ENCODE peak calls at places on chromosomes 5 and 9, in eight cellular contexts. J is HCT116; Q is NCI-H1092 treated with DMSO at 0.1 percent for 48 hours; A is hepatic stellate cell; E is cardiac fibroblast; S is activated naive CD8-positive, alpha-beta T cell treated with anti-CD3 and anti-CD28 coated beads, Interleukin-2, amount 50 U/mL, for 16 hours; X is psoas muscle; Z is AG04450. D is an unnamed sample.

GRCh38 chr5:54063817-54064216 is 246.6 kb downstream of the ARL15 start:
- DNase-seq in S (no peak), A (peak), E (peak), X (no peak), Z (peak), J (no peak), Q (no peak), D (peak)

GRCh38 chr5:154380263-154380662 is 65.5 kb upstream of the SAP30L start:
- DNase-seq in A (no peak), J (no peak), S (no peak), Z (no peak), X (no peak), E (no peak), Q (no peak), D (peak)

GRCh38 chr5:68848086-68848485 is 245.7 kb upstream of the SLC30A5 start:
- DNase-seq in J (no peak), S (no peak), E (no peak), Z (no peak), X (no peak), Q (no peak), A (peak), D (no peak)

GRCh38 chr5:179251276-179251969 is 93.8 kb downstream of the ADAMTS2 start:
- DNase-seq in S (no peak), E (no peak), X (no peak), A (no peak), Z (no peak), J (no peak), Q (no peak), D (no peak)

GRCh38 chr5:88778736-88779135 is 104.2 kb downstream of the MEF2C start:
- DNase-seq in A (peak), X (no peak), Z (no peak), Q (no peak), E (no peak), S (no peak), J (no peak), D (no peak)

GRCh38 chr5:119341452-119342349 is 14.1 kb upstream of the TNFAIP8 start:
- DNase-seq in A (no peak), E (no peak), Q (no peak), Z (no peak), J (no peak), X (no peak), S (no peak), D (no peak)

GRCh38 chr5:177209610-177210009 is 76.0 kb downstream of the NSD1 start:
- DNase-seq in Q (no peak), Z (no peak), S (no peak), J (no peak), E (no peak), X (no peak), A (no peak), D (no peak)

GRCh38 chr9:131845286-131846011 is 105.6 kb upstream of the RAPGEF1 start:
- DNase-seq in S (no peak), X (peak), Q (no peak), A (no peak), Z (no peak), E (no peak), J (no peak), D (no peak)

GRCh38 chr9:20304001-20304400 is 318.3 kb downstream of the MLLT3 start:
- DNase-seq in Q (no peak), X (no peak), S (no peak), E (no peak), Z (no peak), J (no peak), A (no peak), D (no peak)

GRCh38 chr5:77641397-77641943 is 3.0 kb upstream of the OTP start:
- DNase-seq in J (no peak), X (no peak), A (no peak), E (no peak), Z (no peak), Q (no peak), S (no peak), D (no peak)

GRCh38 chr9:121744002-121744686 is 92.7 kb downstream of the DAB2IP start:
- DNase-seq in Q (peak), J (no peak), S (no peak), E (peak), X (peak), A (peak), Z (no peak), D (peak)

GRCh38 chr5:138149530-138149929 is 10.3 kb upstream of the NME5 start:
- DNase-seq in Z (no peak), A (peak), X (no peak), E (peak), J (no peak), S (no peak), Q (no peak), D (no peak)

GRCh38 chr9:33676746-33677505 is 118.4 kb upstream of the PRSS3 start:
- DNase-seq in J (no peak), A (peak), X (peak), E (peak), Z (no peak), Q (peak), S (no peak), D (peak)

GRCh38 chr5:126777257-126777973 is 479 bp downstream of the LMNB1 start:
- DNase-seq in E (peak), Z (peak), S (peak), X (peak), Q (peak), A (peak), J (no peak), D (peak)

GRCh38 chr5:67281874-67282273 is 85.3 kb upstream of the CD180 start:
- DNase-seq in E (no peak), X (no peak), J (no peak), Q (no peak), Z (no peak), A (no peak), S (no peak), D (no peak)

GRCh38 chr9:93904649-93905472 is 50.3 kb downstream of the BARX1 start:
- DNase-seq in X (peak), S (no peak), E (no peak), Q (no peak), A (no peak), Z (no peak), J (no peak), D (no peak)

GRCh38 chr5:83026930-83027687 is 50.1 kb downstream of the TMEM167A start:
- DNase-seq in X (no peak), J (no peak), E (no peak), Z (no peak), A (no peak), Q (no peak), S (no peak), D (no peak)

GRCh38 chr5:44665101-44665701 is 143.5 kb upstream of the MRPS30 start:
- DNase-seq in A (no peak), X (peak), Q (no peak), E (peak), J (peak), Z (no peak), S (no peak), D (no peak)

GRCh38 chr5:102539598-102539997 is 40.8 kb upstream of the SLCO6A1 start:
- DNase-seq in A (no peak), Q (no peak), X (no peak), S (no peak), J (no peak), Z (no peak), E (no peak), D (peak)

GRCh38 chr5:124604419-124604818 is 142.0 kb downstream of the ZNF608 start:
- DNase-seq in Z (no peak), S (no peak), X (no peak), J (no peak), A (no peak), Q (no peak), E (no peak), D (no peak)

GRCh38 chr9:34958411-34958982 is 412 bp downstream of the PHF24 start:
- DNase-seq in J (no peak), Z (no peak), A (no peak), S (no peak), E (no peak), Q (no peak), X (no peak), D (no peak)

GRCh38 chr9:116062206-116062550 is 91.4 kb upstream of the PAPPA start:
- DNase-seq in Z (no peak), X (no peak), S (no peak), A (no peak), E (no peak), J (no peak), Q (no peak), D (no peak)

GRCh38 chr9:107782381-107782780 is 292.8 kb upstream of the KLF4 start:
- DNase-seq in Q (no peak), J (no peak), E (peak), S (no peak), Z (peak), A (no peak), X (no peak), D (peak)

GRCh38 chr9:680106-680505 is 161.4 kb upstream of the DMRT1 start:
- DNase-seq in X (no peak), Z (no peak), A (no peak), Q (no peak), E (no peak), J (no peak), S (no peak), D (peak)

GRCh38 chr5:113295111-113295539 is 139.7 kb downstream of the TSSK1B start:
- DNase-seq in Z (no peak), E (no peak), A (no peak), Q (peak), S (no peak), X (no peak), J (no peak), D (no peak)

GRCh38 chr5:27172708-27173107 is 134.3 kb upstream of the CDH9 start:
- DNase-seq in X (no peak), Q (no peak), Z (no peak), S (no peak), A (no peak), E (no peak), J (no peak), D (no peak)

GRCh38 chr9:131397100-131397790 is 3.4 kb downstream of the PRRC2B start:
- DNase-seq in X (no peak), Q (no peak), S (no peak), J (no peak), A (no peak), Z (no peak), E (no peak), D (peak)

GRCh38 chr5:44884036-44884435 is 75.3 kb downstream of the MRPS30 start:
- DNase-seq in E (no peak), Q (no peak), A (no peak), Z (no peak), X (no peak), J (no peak), S (no peak), D (no peak)

D was measured in astrocyte of the spinal cord.